ENCODE peak calls at places on chromosomes 3 and 15, in seven cellular contexts. L, K, U, W, B, O and P are unnamed samples.

GRCh38 chr15:31499953-31500808 is 173.5 kb downstream of the KLF13 start:
- DNase-seq in W (no peak), K (no peak), L (no peak), B (no peak), O (no peak), U (no peak), P (no peak)

GRCh38 chr3:12992629-12993021 is 80.6 kb downstream of the IQSEC1 start:
- DNase-seq in U (no peak), O (no peak), K (peak; percentile 79), W (no peak), L (no peak), B (no peak), P (no peak)

GRCh38 chr3:88618121-88618645 is 468.4 kb downstream of the C3orf38 start:
- DNase-seq in L (no peak), W (no peak), B (no peak), U (no peak), K (no peak), O (no peak), P (no peak)

GRCh38 chr3:48918388-48919214 is at the start of gene ARIH2:
- DNase-seq in U (peak; percentile 94), B (peak; percentile 82), K (peak; percentile 96), O (peak; percentile 61), L (peak; percentile 92), W (peak; percentile 95), P (peak; percentile 78)

GRCh38 chr3:157347577-157348303 is 88.9 kb upstream of the PTX3 start:
- DNase-seq in L (no peak), B (no peak), O (no peak), W (peak; percentile 24), K (no peak), U (no peak), P (no peak)

GRCh38 chr3:98731720-98732238 is 31.4 kb upstream of the ST3GAL6 start:
- DNase-seq in O (no peak), W (no peak), B (no peak), L (no peak), U (peak; percentile 5), K (no peak), P (no peak)

GRCh38 chr3:134030382-134030753 is 643 bp upstream of the SLCO2A1 start:
- DNase-seq in O (no peak), W (no peak), K (no peak), U (no peak), L (no peak), B (no peak), P (no peak)

GRCh38 chr15:39287322-39288195 is 293.3 kb upstream of the THBS1 start:
- DNase-seq in O (no peak), L (no peak), B (peak; percentile 34), U (peak; percentile 48), K (no peak), W (no peak), P (no peak)

GRCh38 chr3:73621388-73621787 is 3.4 kb downstream of the PDZRN3 start:
- DNase-seq in B (no peak), W (peak; percentile 76), O (no peak), K (peak; percentile 44), U (no peak), L (no peak), P (no peak)

GRCh38 chr15:55194246-55194645 is 2.5 kb downstream of the RSL24D1 start:
- DNase-seq in W (peak; percentile 44), L (no peak), B (no peak), K (no peak), O (no peak), U (no peak), P (no peak)
- H3K4me3 ChIP-seq in W (peak overlapping the region; percentile 81), L (no peak overlapping the region), B (no peak overlapping the region), K (no peak overlapping the region), O (no peak overlapping the region), U (no peak overlapping the region), P (no peak overlapping the region)

GRCh38 chr15:45606841-45607240 is 19.7 kb downstream of the BLOC1S6 start:
- DNase-seq in K (no peak), W (no peak), B (no peak), U (no peak), L (no peak), O (no peak), P (no peak)
- H3K4me3 ChIP-seq in K (no peak overlapping the region), W (no peak overlapping the region), B (no peak overlapping the region), U (no peak overlapping the region), L (no peak overlapping the region), O (no peak overlapping the region), P (no peak overlapping the region)

GRCh38 chr15:71921191-71921590 is 110.8 kb downstream of the NR2E3 start:
- DNase-seq in O (no peak), B (no peak), U (no peak), K (no peak), W (no peak), L (no peak), P (no peak)
- H3K4me3 ChIP-seq in O (no peak overlapping the region), B (no peak overlapping the region), U (no peak overlapping the region), K (no peak overlapping the region), W (no peak overlapping the region), L (no peak overlapping the region), P (no peak overlapping the region)

GRCh38 chr3:8604006-8604405 is 40.6 kb downstream of the SSUH2 start:
- DNase-seq in L (no peak), W (no peak), O (no peak), U (no peak), B (no peak), K (no peak), P (no peak)
- H3K4me3 ChIP-seq in L (no peak overlapping the region), W (no peak overlapping the region), O (no peak overlapping the region), U (no peak overlapping the region), B (no peak overlapping the region), K (no peak overlapping the region), P (no peak overlapping the region)

GRCh38 chr3:16601539-16602005 is 3.7 kb downstream of the DAZL start:
- DNase-seq in B (no peak), U (no peak), K (no peak), W (no peak), L (no peak), O (no peak), P (no peak)

GRCh38 chr3:16606398-16606797 is 1.2 kb upstream of the DAZL start:
- DNase-seq in B (peak; percentile 6), W (no peak), L (no peak), U (peak; percentile 9), O (no peak), K (no peak), P (no peak)

GRCh38 chr3:16605966-16606365 is 743 bp upstream of the DAZL start:
- DNase-seq in U (no peak), L (no peak), W (no peak), O (no peak), K (no peak), B (no peak), P (no peak)

GRCh38 chr3:16604433-16604832 is 790 bp downstream of the DAZL start:
- DNase-seq in O (no peak), U (no peak), L (no peak), K (no peak), W (no peak), B (no peak), P (no peak)

GRCh38 chr3:16604887-16605602 is at the start of gene DAZL:
- DNase-seq in U (no peak), K (no peak), B (no peak), W (no peak), O (no peak), L (no peak), P (no peak)
- H3K4me3 ChIP-seq in U (no peak within 1 kb of the TSS), K (no peak within 1 kb of the TSS), B (no peak within 1 kb of the TSS), W (no peak within 1 kb of the TSS), O (no peak within 1 kb of the TSS), L (no peak within 1 kb of the TSS), P (no peak within 1 kb of the TSS)

DNA sequence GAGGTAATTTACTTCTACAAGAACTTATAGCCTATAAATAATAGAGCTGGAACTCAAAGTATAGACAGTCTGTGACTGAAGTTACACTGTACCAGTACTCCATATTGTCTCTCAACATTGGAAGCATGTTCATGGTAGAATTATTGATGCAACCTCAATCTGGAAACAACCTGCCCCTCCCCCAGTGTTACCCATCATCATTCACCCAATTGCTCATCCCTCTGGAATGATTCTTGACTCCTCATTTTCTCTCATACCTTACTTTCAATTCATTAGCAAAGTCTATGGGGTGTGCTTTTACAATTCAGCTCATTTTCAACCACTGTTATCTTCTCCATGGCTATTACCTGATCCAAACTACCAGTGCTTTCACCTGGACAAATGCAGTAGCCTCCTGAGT is 151.7 kb downstream of the CPNE4 start:
- DNase-seq in L (no peak), U (no peak), O (no peak), W (no peak), K (no peak), B (no peak), P (no peak)
- H3K4me3 ChIP-seq in L (no peak overlapping the region), U (no peak overlapping the region), O (no peak overlapping the region), W (no peak overlapping the region), K (no peak overlapping the region), B (no peak overlapping the region), P (no peak overlapping the region)

GRCh38 chr15:35673093-35673573 is 127.2 kb upstream of the DPH6 start:
- DNase-seq in U (no peak), L (no peak), B (no peak), K (no peak), W (no peak), O (no peak), P (no peak)
- H3K4me3 ChIP-seq in U (no peak overlapping the region), L (no peak overlapping the region), B (no peak overlapping the region), K (peak overlapping the region; percentile 8), W (no peak overlapping the region), O (no peak overlapping the region), P (no peak overlapping the region)

DNA sequence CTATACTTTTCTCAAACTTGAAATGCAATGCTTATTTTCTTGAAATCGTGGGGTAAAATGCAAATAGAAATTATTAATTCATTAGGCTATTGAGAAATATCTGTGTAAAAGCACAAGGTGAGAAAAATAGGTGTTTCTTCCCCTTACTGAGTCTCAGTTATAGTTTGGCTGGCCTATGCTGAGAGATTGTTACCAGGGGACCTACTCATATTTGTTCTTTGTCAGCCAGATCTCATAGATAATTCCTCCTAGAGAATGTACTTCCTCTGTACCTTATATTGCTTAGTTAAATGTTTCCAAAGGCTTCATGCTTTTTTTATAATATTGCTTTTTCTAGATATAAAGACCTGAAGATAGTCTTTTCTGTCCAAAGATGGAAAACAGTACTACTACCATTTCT is 60.0 kb upstream of the TRPC1 start:
- DNase-seq in K (no peak), O (no peak), U (no peak), B (no peak), W (no peak), L (peak; percentile 9), P (no peak)
- H3K4me3 ChIP-seq in K (no peak overlapping the region), O (no peak overlapping the region), U (no peak overlapping the region), B (no peak overlapping the region), W (no peak overlapping the region), L (no peak overlapping the region), P (no peak overlapping the region)

GRCh38 chr3:147394168-147394941 is 12.0 kb downstream of the ZIC4 start:
- DNase-seq in W (no peak), O (no peak), K (no peak), L (no peak), B (no peak), U (peak; percentile 57), P (no peak)
- H3K4me3 ChIP-seq in W (no peak overlapping the region), O (peak overlapping the region; percentile 33), K (peak overlapping the region; percentile 41), L (no peak overlapping the region), B (peak overlapping the region; percentile 65), U (peak overlapping the region; percentile 66), P (peak overlapping the region; percentile 82)

DNA sequence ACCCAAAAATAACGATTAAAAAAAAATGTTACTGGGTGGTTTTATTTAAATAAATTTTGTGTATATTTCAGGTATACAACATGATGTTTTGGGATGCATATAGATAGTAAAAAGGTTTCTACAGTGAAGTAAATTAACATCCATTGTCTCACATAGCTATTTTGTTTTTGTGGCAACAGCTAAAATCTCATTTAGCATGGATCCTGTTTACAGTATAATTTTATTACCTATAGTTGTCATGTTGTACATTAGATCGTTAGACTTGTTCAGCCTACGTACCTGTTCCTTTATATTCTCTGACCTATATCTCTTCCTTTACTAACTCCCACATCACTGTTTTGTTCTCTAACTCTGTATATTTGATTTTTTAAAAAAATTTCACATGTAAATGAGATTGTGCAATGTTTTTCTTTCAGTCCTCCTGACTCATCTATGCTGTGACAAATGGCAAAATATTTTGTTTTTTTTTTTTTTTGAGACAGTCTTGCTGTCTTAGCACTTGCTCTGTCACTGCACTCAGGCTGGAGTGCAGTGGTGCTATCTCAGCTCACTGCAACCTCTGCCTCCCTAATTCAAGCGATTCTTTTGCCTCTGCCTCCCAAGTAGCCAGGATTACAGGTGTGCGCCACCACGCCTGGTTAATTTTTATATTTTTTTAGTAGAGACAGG is 45.6 kb downstream of the OIP5 start:
- DNase-seq in B (no peak), W (peak; percentile 55), O (no peak), L (no peak), U (no peak), K (no peak), P (no peak)
- H3K4me3 ChIP-seq in B (no peak overlapping the region), W (no peak overlapping the region), O (no peak overlapping the region), L (no peak overlapping the region), U (no peak overlapping the region), K (no peak overlapping the region), P (no peak overlapping the region)